ENCODE peak calls at places on chromosomes 6 and 20, in six cellular contexts. Q is IMR-90, F is mesenchymal stem cell, T is neuronal stem cell, L is H1, J is trophoblast cell. R is an unnamed sample.

GRCh38 chr6:110628330-110628729 is 151.9 kb upstream of the SLC22A16 start:
- DNase-seq in Q (peak; percentile 91), F (peak; percentile 76), T (no peak), L (no peak), J (no peak), R (no peak)

GRCh38 chr6:32954983-32955802 is 2.3 kb upstream of the HLA-DMA start:
- DNase-seq in Q (peak; percentile 13), F (peak; percentile 15), T (no peak), L (no peak), J (peak; percentile 41), R (peak; percentile 86)

GRCh38 chr6:34104628-34105027 is 41.3 kb downstream of the GRM4 start:
- DNase-seq in Q (no peak), F (no peak), T (no peak), L (no peak), J (no peak), R (no peak)

GRCh38 chr6:32410906-32411305 is 3.9 kb upstream of the BTNL2 start:
- DNase-seq in Q (no peak), F (no peak), T (no peak), L (no peak), J (no peak), R (no peak)

GRCh38 chr20:54231006-54231405 is 23.1 kb downstream of the PFDN4 start:
- DNase-seq in Q (no peak), F (no peak), T (no peak), L (no peak), J (no peak), R (no peak)

GRCh38 chr6:30684386-30685156 is 1.9 kb downstream of the PPP1R18 start:
- DNase-seq in Q (peak; percentile 44), F (peak; percentile 51), T (no peak), L (no peak), J (no peak), R (no peak)

GRCh38 chr20:44017905-44018683 is 103.4 kb downstream of the TOX2 start:
- DNase-seq in Q (peak; percentile 93), F (peak; percentile 87), T (no peak), L (no peak), J (no peak), R (no peak)

GRCh38 chr6:113352029-113352801 is 504.9 kb upstream of the MARCKS start:
- DNase-seq in Q (peak; percentile 84), F (peak; percentile 78), T (no peak), L (no peak), J (peak; percentile 96), R (no peak)

GRCh38 chr20:461254-462198 is 807 bp downstream of the TBC1D20 start:
- DNase-seq in Q (peak; percentile 42), F (peak; percentile 73), T (peak; percentile 42), L (no peak), J (peak; percentile 57), R (peak; percentile 57)

GRCh38 chr6:38957426-38957825 is 91.2 kb upstream of the GLP1R start:
- DNase-seq in Q (no peak), F (no peak), T (no peak), L (no peak), J (no peak), R (no peak)

GRCh38 chr6:38955876-38956275 is 92.7 kb upstream of the GLP1R start:
- DNase-seq in Q (no peak), F (no peak), T (no peak), L (no peak), J (no peak), R (no peak)

DNA sequence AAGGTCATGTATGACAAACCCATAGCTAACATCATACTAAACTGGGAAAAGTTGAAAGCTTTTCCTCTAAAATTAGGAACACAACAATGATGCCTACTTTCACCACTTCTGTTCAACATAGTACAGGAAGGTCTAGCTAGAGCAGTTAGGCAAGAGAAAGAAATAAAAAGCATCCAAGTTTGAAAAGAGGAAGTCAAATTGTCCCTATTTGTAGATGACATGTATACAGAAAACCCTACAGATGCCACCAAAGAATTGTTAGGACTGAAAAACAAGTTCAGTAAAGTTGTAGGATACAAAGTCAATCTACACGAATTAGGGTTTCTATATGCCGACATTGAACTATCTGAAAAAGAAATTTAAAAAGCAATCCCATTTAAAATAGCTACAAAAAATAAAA is 89.4 kb upstream of the GLP1R start:
- DNase-seq in Q (no peak), F (no peak), T (no peak), L (no peak), J (no peak), R (no peak)
- H3K14ac ChIP-seq in Q (no peak overlapping the region), F (no peak overlapping the region), T (no peak overlapping the region), L (no peak overlapping the region), J (no peak overlapping the region), R (no peak overlapping the region)

GRCh38 chr20:17571967-17572638 is 2.2 kb downstream of the DSTN start:
- DNase-seq in Q (no peak), F (no peak), T (no peak), L (no peak), J (no peak), R (no peak)
- H3K14ac ChIP-seq in Q (peak overlapping the region; percentile 8), F (no peak overlapping the region), T (no peak overlapping the region), L (no peak overlapping the region), J (no peak overlapping the region), R (no peak overlapping the region)

GRCh38 chr20:50141018-50141675 is 12.4 kb downstream of the PEDS1 start:
- DNase-seq in Q (no peak), F (no peak), T (no peak), L (no peak), J (no peak), R (no peak)

GRCh38 chr20:50138479-50139393 is 14.8 kb downstream of the PEDS1 start:
- DNase-seq in Q (no peak), F (no peak), T (no peak), L (no peak), J (no peak), R (peak; percentile 49)

GRCh38 chr20:50140339-50140859 is 13.1 kb downstream of the PEDS1 start:
- DNase-seq in Q (no peak), F (no peak), T (no peak), L (no peak), J (no peak), R (no peak)

GRCh38 chr20:50136822-50137599 is 16.5 kb downstream of the PEDS1 start:
- DNase-seq in Q (peak; percentile 59), F (peak; percentile 60), T (no peak), L (no peak), J (peak; percentile 61), R (no peak)

GRCh38 chr20:50138120-50138478 is 15.4 kb downstream of the PEDS1 start:
- DNase-seq in Q (no peak), F (no peak), T (no peak), L (no peak), J (no peak), R (no peak)
- H3K14ac ChIP-seq in Q (peak overlapping the region; percentile 65), F (no peak overlapping the region), T (no peak overlapping the region), L (no peak overlapping the region), J (no peak overlapping the region), R (no peak overlapping the region)

GRCh38 chr20:37160683-37161082 is 18.4 kb upstream of the RPN2 start:
- DNase-seq in Q (no peak), F (no peak), T (no peak), L (no peak), J (no peak), R (no peak)
- H3K14ac ChIP-seq in Q (no peak overlapping the region), F (no peak overlapping the region), T (no peak overlapping the region), L (no peak overlapping the region), J (no peak overlapping the region), R (no peak overlapping the region)

DNA sequence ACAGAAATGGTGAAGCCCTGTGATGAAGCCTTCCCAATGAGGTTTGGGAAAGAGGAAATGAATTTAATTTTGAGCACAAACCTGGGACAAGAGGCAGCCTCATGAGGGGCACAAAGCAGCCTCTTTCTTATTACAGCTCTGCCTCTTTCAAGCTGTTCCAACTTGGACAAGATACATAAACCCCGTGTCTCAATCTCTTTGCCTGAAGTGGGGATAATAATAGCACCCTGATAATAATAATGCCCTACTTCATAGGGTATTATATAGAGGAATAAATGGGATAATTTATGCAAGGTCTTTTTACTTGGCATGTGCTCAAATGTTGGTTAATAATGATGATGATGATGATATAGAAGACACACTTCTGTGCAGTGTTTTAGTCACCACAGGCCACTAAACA is 91.1 kb upstream of the PLN start:
- DNase-seq in Q (no peak), F (no peak), T (no peak), L (no peak), J (no peak), R (no peak)
- H3K14ac ChIP-seq in Q (no peak overlapping the region), F (no peak overlapping the region), T (no peak overlapping the region), L (no peak overlapping the region), J (no peak overlapping the region), R (no peak overlapping the region)

R was measured in H9.